ENCODE peak calls at places on chromosomes 6 and 20, in four cellular contexts. One of them, this sample, is unnamed.

GRCh38 chr6:29589423-29590048 is 4.6 kb downstream of the OR2H2 start:
- DNase-seq in GM12878: peak; percentile 12
- DNase-seq in HepG2: peak; percentile 40
- DNase-seq in K562: peak; percentile 74
- DNase-seq in this sample: no peak

GRCh38 chr6:61210549-61210948 is 1075.5 kb downstream of the KHDRBS2 start:
- DNase-seq in HepG2: no peak
- DNase-seq in GM12878: no peak
- DNase-seq in K562: no peak
- DNase-seq in this sample: no peak

GRCh38 chr6:41694815-41695536 is 40.4 kb downstream of the TFEB start:
- DNase-seq in HepG2: no peak
- DNase-seq in K562: no peak
- DNase-seq in GM12878: no peak
- DNase-seq in this sample: no peak

GRCh38 chr6:79635179-79635578 is 4.0 kb downstream of the SH3BGRL2 start:
- DNase-seq in K562: no peak
- DNase-seq in GM12878: no peak
- DNase-seq in HepG2: no peak
- DNase-seq in this sample: no peak

GRCh38 chr6:70811788-70812187 is 144.1 kb downstream of the SMAP1 start:
- DNase-seq in HepG2: no peak
- DNase-seq in K562: no peak
- DNase-seq in GM12878: no peak
- DNase-seq in this sample: no peak

GRCh38 chr6:164663634-164664033 is 645.8 kb downstream of the C6orf118 start:
- DNase-seq in GM12878: no peak
- DNase-seq in K562: no peak
- DNase-seq in HepG2: no peak
- DNase-seq in this sample: no peak

GRCh38 chr20:18805881-18806280 is 7.7 kb upstream of the SCP2D1 start:
- DNase-seq in GM12878: no peak
- DNase-seq in K562: no peak
- DNase-seq in HepG2: no peak
- DNase-seq in this sample: no peak

GRCh38 chr20:62952373-62953166 is at the start of gene SLC17A9:
- DNase-seq in GM12878: peak; percentile 37
- DNase-seq in K562: peak; percentile 32
- DNase-seq in HepG2: peak; percentile 94
- DNase-seq in this sample: peak; percentile 84

GRCh38 chr6:56868687-56869086 is 86.2 kb upstream of the BEND6 start:
- DNase-seq in K562: no peak
- DNase-seq in HepG2: peak; percentile 68
- DNase-seq in GM12878: no peak
- DNase-seq in this sample: no peak

GRCh38 chr20:38725959-38726848 is 1.9 kb downstream of the SLC32A1 start:
- DNase-seq in GM12878: no peak
- DNase-seq in HepG2: peak; percentile 75
- DNase-seq in K562: peak; percentile 75
- DNase-seq in this sample: peak; percentile 92

GRCh38 chr20:62219992-62220665 is at the start of gene HRH3:
- DNase-seq in K562: peak; percentile 96
- DNase-seq in GM12878: no peak
- DNase-seq in HepG2: peak; percentile 41
- DNase-seq in this sample: no peak

GRCh38 chr6:131001945-131002661 is 60.9 kb downstream of the EPB41L2 start:
- DNase-seq in K562: no peak
- DNase-seq in GM12878: no peak
- DNase-seq in HepG2: peak; percentile 29
- DNase-seq in this sample: no peak

GRCh38 chr6:99353126-99353525 is 3.7 kb upstream of the FAXC start:
- DNase-seq in K562: no peak
- DNase-seq in GM12878: no peak
- DNase-seq in HepG2: no peak
- DNase-seq in this sample: no peak

GRCh38 chr6:77650098-77650663 is 2.7 kb upstream of the MEI4 start:
- DNase-seq in GM12878: no peak
- DNase-seq in HepG2: no peak
- DNase-seq in K562: peak; percentile 25
- DNase-seq in this sample: peak; percentile 81

GRCh38 chr6:136350914-136351313 is 61.3 kb upstream of the BCLAF1 start:
- DNase-seq in K562: no peak
- DNase-seq in HepG2: no peak
- DNase-seq in GM12878: no peak
- DNase-seq in this sample: no peak

GRCh38 chr6:32995448-32995847 is 13.9 kb downstream of the HLA-DOA start:
- DNase-seq in HepG2: no peak
- DNase-seq in K562: no peak
- DNase-seq in GM12878: no peak
- DNase-seq in this sample: no peak

GRCh38 chr20:45783656-45784294 is 7.9 kb downstream of the WFDC3 start:
- DNase-seq in GM12878: no peak
- DNase-seq in HepG2: no peak
- DNase-seq in K562: no peak
- DNase-seq in this sample: no peak

GRCh38 chr6:82624251-82624650 is 260.6 kb downstream of the TPBG start:
- DNase-seq in K562: no peak
- DNase-seq in HepG2: no peak
- DNase-seq in GM12878: no peak
- DNase-seq in this sample: no peak

GRCh38 chr6:33959661-33960344 is 156.0 kb upstream of the MLN start:
- DNase-seq in HepG2: no peak
- DNase-seq in K562: no peak
- DNase-seq in GM12878: no peak
- DNase-seq in this sample: no peak

GRCh38 chr6:158452191-158452590 is 107.7 kb upstream of the TMEM181 start:
- DNase-seq in GM12878: no peak
- DNase-seq in HepG2: no peak
- DNase-seq in K562: no peak
- DNase-seq in this sample: no peak

GRCh38 chr6:89145461-89145961 is 344 bp upstream of the PM20D2 start:
- DNase-seq in GM12878: peak; percentile 52
- DNase-seq in K562: no peak
- DNase-seq in HepG2: no peak
- DNase-seq in this sample: no peak

GRCh38 chr6:140105857-140106256 is 731.4 kb upstream of the CITED2 start:
- DNase-seq in HepG2: peak; percentile 39
- DNase-seq in GM12878: no peak
- DNase-seq in K562: peak; percentile 26
- DNase-seq in this sample: peak; percentile 52

GRCh38 chr6:149513915-149514314 is 29.1 kb upstream of the ZC3H12D start:
- DNase-seq in K562: no peak
- DNase-seq in GM12878: no peak
- DNase-seq in HepG2: no peak
- DNase-seq in this sample: no peak

GRCh38 chr6:107689190-107689589 is 134.9 kb downstream of the SCML4 start:
- DNase-seq in GM12878: no peak
- DNase-seq in K562: no peak
- DNase-seq in HepG2: no peak
- DNase-seq in this sample: no peak

GRCh38 chr6:9064156-9064555 is 628.8 kb upstream of the SLC35B3 start:
- DNase-seq in K562: no peak
- DNase-seq in HepG2: no peak
- DNase-seq in GM12878: no peak
- DNase-seq in this sample: no peak

GRCh38 chr20:51628533-51629398 is 86.2 kb upstream of the NFATC2 start:
- DNase-seq in GM12878: no peak
- DNase-seq in HepG2: peak; percentile 90
- DNase-seq in K562: no peak
- DNase-seq in this sample: no peak

GRCh38 chr20:13119583-13119982 is 101.5 kb upstream of the ISM1 start:
- DNase-seq in GM12878: no peak
- DNase-seq in HepG2: peak; percentile 84
- DNase-seq in K562: peak; percentile 36
- DNase-seq in this sample: peak; percentile 15

GRCh38 chr20:48737463-48738093 is 90.2 kb downstream of the PREX1 start:
- DNase-seq in GM12878: no peak
- DNase-seq in K562: no peak
- DNase-seq in HepG2: no peak
- DNase-seq in this sample: no peak

GRCh38 chr20:47568019-47568418 is 66.3 kb downstream of the NCOA3 start:
- DNase-seq in HepG2: peak; percentile 32
- DNase-seq in GM12878: no peak
- DNase-seq in K562: no peak
- DNase-seq in this sample: no peak

GRCh38 chr20:57092112-57092899 is 174.1 kb downstream of the BMP7 start:
- DNase-seq in K562: peak; percentile 80
- DNase-seq in GM12878: peak; percentile 2
- DNase-seq in HepG2: peak; percentile 48
- DNase-seq in this sample: peak; percentile 89

GRCh38 chr20:36070451-36070850 is 84.1 kb upstream of the EPB41L1 start:
- DNase-seq in HepG2: peak; percentile 78
- DNase-seq in K562: no peak
- DNase-seq in GM12878: no peak
- DNase-seq in this sample: peak; percentile 49

GRCh38 chr6:25984265-25984664 is 21.7 kb downstream of the TRIM38 start:
- DNase-seq in GM12878: no peak
- DNase-seq in HepG2: no peak
- DNase-seq in K562: no peak
- DNase-seq in this sample: no peak

GRCh38 chr6:49647470-49647869 is 10.8 kb upstream of the RHAG start:
- DNase-seq in HepG2: no peak
- DNase-seq in GM12878: no peak
- DNase-seq in K562: no peak
- DNase-seq in this sample: no peak

GRCh38 chr20:35632539-35633115 is 17.0 kb downstream of the SPAG4 start:
- DNase-seq in K562: no peak
- DNase-seq in GM12878: no peak
- DNase-seq in HepG2: no peak
- DNase-seq in this sample: peak; percentile 41

GRCh38 chr6:34723203-34723602 is 26.6 kb upstream of the ILRUN start:
- DNase-seq in GM12878: no peak
- DNase-seq in HepG2: peak; percentile 55
- DNase-seq in K562: no peak
- DNase-seq in this sample: no peak

GRCh38 chr6:1485678-1486077 is 96.3 kb downstream of the FOXF2 start:
- DNase-seq in K562: no peak
- DNase-seq in GM12878: no peak
- DNase-seq in HepG2: no peak
- DNase-seq in this sample: no peak

GRCh38 chr20:18728165-18728866 is 85.3 kb upstream of the SCP2D1 start:
- DNase-seq in K562: no peak
- DNase-seq in GM12878: peak; percentile 70
- DNase-seq in HepG2: peak; percentile 38
- DNase-seq in this sample: no peak

GRCh38 chr6:31720196-31720770 is 1.3 kb downstream of the LY6G6C start:
- DNase-seq in K562: no peak
- DNase-seq in HepG2: no peak
- DNase-seq in GM12878: no peak
- DNase-seq in this sample: no peak

GRCh38 chr6:3920321-3920720 is 71.1 kb downstream of the FAM50B start:
- DNase-seq in K562: no peak
- DNase-seq in HepG2: no peak
- DNase-seq in GM12878: no peak
- DNase-seq in this sample: no peak

GRCh38 chr6:3919130-3919628 is 70.0 kb downstream of the FAM50B start:
- DNase-seq in HepG2: no peak
- DNase-seq in GM12878: no peak
- DNase-seq in K562: no peak
- DNase-seq in this sample: no peak

GRCh38 chr6:3916211-3916610 is 67.0 kb downstream of the FAM50B start:
- DNase-seq in GM12878: no peak
- DNase-seq in K562: no peak
- DNase-seq in HepG2: no peak
- DNase-seq in this sample: no peak

GRCh38 chr6:3919849-3920248 is 70.7 kb downstream of the FAM50B start:
- DNase-seq in HepG2: no peak
- DNase-seq in K562: no peak
- DNase-seq in GM12878: no peak
- DNase-seq in this sample: no peak

GRCh38 chr6:3918474-3918873 is 69.3 kb downstream of the FAM50B start:
- DNase-seq in GM12878: no peak
- DNase-seq in K562: no peak
- DNase-seq in HepG2: no peak
- DNase-seq in this sample: no peak
- TF ChIP-seq SIN3A in GM12878: no peak
- TF ChIP-seq SIN3A in K562: no peak
- TF ChIP-seq SIN3A in HepG2: no peak
- TF ChIP-seq SIN3A in this sample: no peak

DNA sequence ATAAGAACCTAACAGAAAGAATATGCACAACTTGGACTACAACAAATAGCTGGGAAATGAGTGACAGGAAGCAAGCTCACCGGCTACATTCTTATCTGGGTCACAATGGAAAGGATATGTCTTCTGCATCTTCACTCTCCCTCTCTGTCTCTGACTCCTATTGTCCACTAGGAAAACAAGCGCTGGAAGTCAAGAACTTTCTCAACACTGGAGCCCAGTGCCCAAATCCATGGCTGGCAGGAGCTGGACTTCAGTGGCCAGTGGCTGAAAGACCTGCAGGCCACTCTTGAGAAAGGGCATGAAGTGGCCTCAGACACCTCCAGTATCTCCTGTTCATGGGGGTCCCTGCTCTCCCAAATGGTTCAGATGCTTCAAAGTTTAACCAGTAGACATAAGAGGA is 62.0 kb downstream of the FAM50B start:
- DNase-seq in HepG2: no peak
- DNase-seq in K562: no peak
- DNase-seq in GM12878: no peak
- DNase-seq in this sample: no peak
- TF ChIP-seq POLR2A in HepG2: no peak
- TF ChIP-seq POLR2A in K562: no peak
- TF ChIP-seq POLR2A in GM12878: no peak
- TF ChIP-seq POLR2A in this sample: no peak

GRCh38 chr20:4160761-4161305 is 145.5 kb upstream of the RNF24 start:
- DNase-seq in K562: no peak
- DNase-seq in GM12878: no peak
- DNase-seq in HepG2: peak; percentile 37
- DNase-seq in this sample: peak; percentile 50
- TF ChIP-seq HDAC6 in K562: no peak
- TF ChIP-seq HDAC6 in GM12878: no peak
- TF ChIP-seq HDAC6 in HepG2: no peak
- TF ChIP-seq HDAC6 in this sample: no peak

DNA sequence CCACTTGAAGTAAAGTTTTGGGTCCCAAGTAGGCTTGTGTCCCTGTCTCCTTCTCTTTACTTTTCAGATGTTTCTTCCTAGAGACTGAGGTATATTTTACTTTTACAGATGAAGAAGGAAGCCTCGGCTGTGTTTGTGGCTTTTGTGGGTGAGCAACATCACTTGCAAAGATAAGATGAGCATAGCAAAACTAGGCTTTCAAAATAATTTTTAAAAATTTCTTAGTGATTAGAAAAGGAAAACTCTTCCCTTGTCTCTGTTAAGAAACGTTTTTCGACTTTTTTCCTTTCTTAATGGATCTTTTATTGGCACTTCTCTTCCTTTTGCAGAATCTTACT is 7.6 kb downstream of the PTPN1 start:
- DNase-seq in HepG2: no peak
- DNase-seq in GM12878: no peak
- DNase-seq in K562: no peak
- DNase-seq in this sample: no peak
- TF ChIP-seq SIN3A in HepG2: no peak
- TF ChIP-seq SIN3A in GM12878: no peak
- TF ChIP-seq SIN3A in K562: no peak
- TF ChIP-seq SIN3A in this sample: no peak

This sample was measured in H1.